ENCODE peak calls at places on chromosomes 4 and X, in ten cellular contexts. J, O, P, I, Z, X, U, Q, H and B are unnamed samples.

GRCh38 chr4:139838811-139839210 is 173.2 kb downstream of the MGST2 start:
- DNase-seq in J (peak), O (no peak), P (peak), I (no peak), Z (peak), X (no peak), U (no peak), Q (no peak), H (no peak), B (no peak)

GRCh38 chr4:107853444-107854325 is 29.0 kb downstream of the SGMS2 start:
- DNase-seq in J (peak), O (peak), P (peak), I (no peak), Z (peak), X (no peak), U (no peak), Q (no peak), H (no peak), B (no peak)

GRCh38 chr4:22521240-22521639 is 5.4 kb upstream of the ADGRA3 start:
- DNase-seq in J (no peak), O (no peak), P (no peak), I (no peak), Z (no peak), X (no peak), U (no peak), Q (no peak), H (no peak), B (no peak)

GRCh38 chr4:24855741-24856140 is 57.1 kb downstream of the CCDC149 start:
- DNase-seq in J (no peak), O (no peak), P (no peak), I (no peak), Z (peak), X (no peak), U (no peak), Q (no peak), H (no peak), B (no peak)

GRCh38 chrX:110745288-110745687 is 50.3 kb downstream of the CHRDL1 start:
- DNase-seq in J (no peak), O (no peak), P (peak), I (no peak), Z (no peak), X (no peak), U (no peak), Q (no peak), H (no peak), B (no peak)

GRCh38 chr4:77418333-77418732 is 187.3 kb upstream of the CXCL13 start:
- DNase-seq in J (peak), O (peak), P (peak), I (peak), Z (peak), X (no peak), U (no peak), Q (peak), H (no peak), B (no peak)

GRCh38 chr4:71277353-71277752 is 61.5 kb upstream of the SLC4A4 start:
- DNase-seq in J (no peak), O (no peak), P (no peak), I (no peak), Z (no peak), X (no peak), U (no peak), Q (no peak), H (no peak), B (no peak)

GRCh38 chr4:174672276-174672675 is 150.0 kb upstream of the HPGD start:
- DNase-seq in J (no peak), O (no peak), P (no peak), I (no peak), Z (peak), X (no peak), U (no peak), Q (no peak), H (no peak), B (peak)

GRCh38 chrX:45849261-45849660 is 648.6 kb upstream of the DIPK2B start:
- DNase-seq in J (peak), O (peak), P (peak), I (peak), Z (peak), X (peak), U (no peak), Q (no peak), H (no peak), B (no peak)

GRCh38 chrX:45850775-45851433 is 650.2 kb upstream of the DIPK2B start:
- DNase-seq in J (peak), O (no peak), P (peak), I (peak), Z (peak), X (peak), U (no peak), Q (peak), H (peak), B (no peak)

GRCh38 chrX:45850197-45850774 is 649.6 kb upstream of the DIPK2B start:
- DNase-seq in J (peak), O (no peak), P (no peak), I (peak), Z (peak), X (peak), U (no peak), Q (peak), H (no peak), B (no peak)

GRCh38 chrX:45851434-45851991 is 650.8 kb upstream of the DIPK2B start:
- DNase-seq in J (peak), O (peak), P (no peak), I (peak), Z (peak), X (peak), U (peak), Q (peak), H (peak), B (no peak)

DNA sequence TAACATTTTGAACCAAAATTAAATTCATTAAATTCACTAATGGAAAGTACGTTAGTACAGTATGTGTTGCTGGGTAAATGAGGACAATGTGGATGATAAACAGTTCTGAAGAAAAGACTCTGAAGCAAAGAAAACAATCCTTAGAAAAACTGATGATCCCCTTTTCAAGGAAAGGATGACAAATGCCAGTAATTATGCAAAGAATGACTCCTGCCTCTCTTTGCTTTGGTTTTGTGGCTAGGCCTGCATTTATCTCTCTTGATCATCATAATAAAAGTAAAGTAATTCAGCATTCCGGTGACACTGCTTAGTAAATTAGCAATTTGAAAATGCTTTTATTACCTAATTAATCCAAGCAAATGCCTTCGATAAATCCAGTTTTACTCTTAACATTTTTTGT is 652.2 kb upstream of the DIPK2B start:
- DNase-seq in J (peak), O (no peak), P (peak), I (no peak), Z (peak), X (no peak), U (no peak), Q (no peak), H (no peak), B (no peak)
- H3K4me3 ChIP-seq in J (no peak), O (no peak), P (no peak), I (no peak), Z (no peak), X (no peak), U (no peak), Q (no peak), H (no peak), B (no peak)

GRCh38 chr4:169658970-169659735 is 38.8 kb downstream of the CLCN3 start:
- DNase-seq in J (no peak), O (no peak), P (no peak), I (peak), Z (no peak), X (no peak), U (no peak), Q (no peak), H (no peak), B (no peak)
- H3K4me3 ChIP-seq in J (peak), O (peak), P (peak), I (peak), Z (peak), X (no peak), U (no peak), Q (peak), H (no peak), B (peak)

GRCh38 chr4:7266525-7267292 is 74.4 kb downstream of the SORCS2 start:
- DNase-seq in J (peak), O (peak), P (peak), I (no peak), Z (peak), X (no peak), U (peak), Q (peak), H (no peak), B (no peak)
- H3K4me3 ChIP-seq in J (no peak), O (no peak), P (no peak), I (no peak), Z (no peak), X (no peak), U (peak), Q (no peak), H (no peak), B (no peak)

DNA sequence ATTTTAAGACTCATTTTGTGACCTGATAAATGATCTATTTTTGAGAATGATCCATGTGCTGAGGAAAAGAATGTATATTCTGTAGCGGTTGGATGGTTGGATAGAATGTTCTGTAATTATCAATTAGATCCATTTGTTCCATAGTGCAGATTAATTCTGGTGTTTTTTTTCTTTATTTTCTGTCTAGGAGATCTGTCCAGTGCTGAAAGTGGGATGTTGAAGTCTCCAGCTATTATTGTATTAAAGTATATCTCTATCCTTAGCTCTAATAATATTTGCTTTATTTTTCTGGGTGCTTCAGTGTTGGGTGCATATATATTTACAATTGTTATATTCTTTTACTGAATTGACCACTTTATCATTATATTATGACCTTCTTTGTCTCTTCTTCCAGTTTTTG is 1344.9 kb upstream of the TENM3 start:
- DNase-seq in J (no peak), O (no peak), P (no peak), I (no peak), Z (no peak), X (no peak), U (no peak), Q (no peak), H (no peak), B (no peak)
- H3K4me3 ChIP-seq in J (no peak), O (no peak), P (no peak), I (no peak), Z (no peak), X (no peak), U (no peak), Q (no peak), H (no peak), B (no peak)

GRCh38 chr4:47936336-47936735 is 22.0 kb upstream of the NFXL1 start:
- DNase-seq in J (no peak), O (no peak), P (no peak), I (no peak), Z (no peak), X (no peak), U (no peak), Q (no peak), H (no peak), B (no peak)

GRCh38 chr4:47930971-47931804 is 16.8 kb upstream of the NFXL1 start:
- DNase-seq in J (peak), O (no peak), P (peak), I (no peak), Z (peak), X (no peak), U (no peak), Q (no peak), H (no peak), B (no peak)

GRCh38 chr4:47929682-47930201 is 15.4 kb upstream of the NFXL1 start:
- DNase-seq in J (no peak), O (no peak), P (no peak), I (no peak), Z (no peak), X (no peak), U (no peak), Q (no peak), H (no peak), B (no peak)

GRCh38 chr4:47939456-47939855 is 25.1 kb upstream of the NFXL1 start:
- DNase-seq in J (no peak), O (no peak), P (no peak), I (no peak), Z (no peak), X (no peak), U (no peak), Q (no peak), H (no peak), B (no peak)

GRCh38 chr4:47933798-47934197 is 19.4 kb upstream of the NFXL1 start:
- DNase-seq in J (peak), O (no peak), P (peak), I (peak), Z (peak), X (no peak), U (no peak), Q (no peak), H (no peak), B (no peak)
- H3K4me3 ChIP-seq in J (no peak), O (no peak), P (no peak), I (no peak), Z (no peak), X (no peak), U (no peak), Q (no peak), H (no peak), B (no peak)

GRCh38 chrX:47223476-47224250 is 5.2 kb downstream of the CDK16 start:
- DNase-seq in J (no peak), O (no peak), P (no peak), I (no peak), Z (no peak), X (no peak), U (no peak), Q (no peak), H (no peak), B (no peak)
- H3K4me3 ChIP-seq in J (no peak), O (no peak), P (no peak), I (no peak), Z (no peak), X (no peak), U (no peak), Q (no peak), H (no peak), B (no peak)

GRCh38 chrX:118977424-118977823 is 3.0 kb downstream of the LONRF3 start:
- DNase-seq in J (no peak), O (no peak), P (no peak), I (no peak), Z (no peak), X (no peak), U (no peak), Q (no peak), H (no peak), B (no peak)
- H3K4me3 ChIP-seq in J (no peak), O (no peak), P (no peak), I (peak), Z (no peak), X (no peak), U (no peak), Q (no peak), H (no peak), B (no peak)

DNA sequence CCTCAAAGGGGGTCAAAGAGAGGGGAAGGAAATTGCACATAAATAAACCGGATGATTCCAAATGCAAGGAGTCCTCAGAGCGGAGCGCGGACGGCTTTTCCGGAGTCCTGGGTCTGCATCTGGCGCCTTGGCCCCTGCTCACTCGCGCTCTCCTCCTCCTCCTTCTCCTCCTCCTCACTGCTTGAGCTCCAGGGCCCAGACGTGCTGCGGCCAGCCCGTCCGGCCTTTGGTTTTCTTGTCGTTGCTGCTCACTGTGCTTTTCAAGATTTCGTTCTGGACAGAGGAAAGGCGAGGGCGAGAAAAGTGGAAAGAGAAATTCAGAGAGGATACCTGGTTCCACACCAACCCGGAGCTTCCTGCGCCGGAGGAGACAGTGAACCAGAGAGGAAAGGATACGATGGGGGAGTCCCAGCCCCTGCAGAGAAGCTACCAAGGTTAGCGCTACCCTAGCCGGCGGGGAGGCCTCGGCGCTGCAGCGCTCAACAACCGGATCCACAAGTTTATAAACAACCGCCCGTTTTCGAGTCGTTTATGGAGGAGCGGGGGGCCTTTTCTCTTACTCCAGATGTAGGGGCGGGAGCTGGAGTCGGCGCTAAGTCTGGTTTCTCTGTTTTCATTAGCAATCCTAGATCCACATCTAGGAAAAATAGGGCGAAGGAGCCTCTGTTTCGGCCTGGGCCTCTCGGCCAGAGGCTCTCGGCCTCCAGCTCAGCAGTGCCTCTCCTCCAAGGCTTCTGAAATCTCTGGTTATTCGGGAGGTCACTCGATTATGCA is 2.7 kb downstream of the HAND2 start:
- DNase-seq in J (no peak), O (no peak), P (peak), I (no peak), Z (peak), X (no peak), U (no peak), Q (peak), H (no peak), B (no peak)
- H3K4me3 ChIP-seq in J (no peak), O (no peak), P (peak), I (no peak), Z (peak), X (no peak), U (no peak), Q (no peak), H (no peak), B (no peak)

DNA sequence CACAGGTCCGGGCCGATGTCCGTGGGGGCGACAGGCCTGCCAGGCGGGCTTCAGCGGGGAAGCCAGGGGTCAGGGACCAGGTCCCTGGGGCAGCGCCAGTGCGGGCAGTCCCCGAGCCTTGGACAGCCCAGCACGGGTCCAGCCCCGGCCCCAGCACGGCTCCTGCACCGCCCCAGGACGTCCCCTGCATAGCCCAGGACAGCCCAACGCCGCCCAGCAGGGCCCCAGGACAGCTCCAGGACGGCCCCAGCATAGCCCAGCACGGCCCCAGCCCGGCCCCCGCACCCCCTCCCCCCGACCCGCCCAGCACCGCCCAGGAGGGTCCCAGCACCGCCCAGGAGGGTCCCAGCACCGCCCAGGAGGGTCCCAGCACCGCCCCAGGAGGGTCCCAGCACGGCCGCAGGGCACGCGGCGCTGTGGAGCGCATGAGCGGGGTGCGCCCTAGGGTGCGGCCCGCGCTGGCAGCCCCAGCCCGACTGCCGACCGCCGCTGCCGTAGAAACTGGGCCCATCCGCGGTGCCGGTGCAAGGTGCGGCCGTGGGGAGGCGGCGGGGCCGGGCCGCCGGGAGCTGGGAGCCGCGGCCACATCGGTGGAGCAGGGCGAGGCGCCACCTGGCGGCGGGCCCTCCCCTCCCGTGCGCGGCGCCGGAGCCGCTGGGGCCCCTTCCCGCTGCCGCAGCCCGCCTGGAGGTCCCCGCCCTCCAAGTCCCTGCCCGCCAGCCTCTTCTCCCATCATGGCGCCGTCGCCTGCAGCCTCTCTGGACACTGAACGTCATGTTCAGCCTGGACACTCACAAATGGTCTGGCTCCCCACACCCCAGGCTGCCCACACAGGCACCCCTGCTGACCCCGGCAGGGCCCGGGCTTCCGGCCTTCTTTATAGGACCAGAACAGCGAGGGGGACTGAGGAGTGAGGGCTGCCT is 106.8 kb upstream of the NKX1-1 start:
- DNase-seq in J (peak), O (peak), P (no peak), I (no peak), Z (peak), X (peak), U (peak), Q (peak), H (peak), B (no peak)
- H3K4me3 ChIP-seq in J (no peak), O (peak), P (no peak), I (no peak), Z (peak), X (no peak), U (peak), Q (no peak), H (no peak), B (no peak)

GRCh38 chr4:81032805-81033684 is 2.5 kb downstream of the BMP3 start:
- DNase-seq in J (no peak), O (no peak), P (no peak), I (no peak), Z (no peak), X (no peak), U (no peak), Q (no peak), H (no peak), B (no peak)
- H3K4me3 ChIP-seq in J (no peak), O (no peak), P (no peak), I (no peak), Z (no peak), X (no peak), U (no peak), Q (no peak), H (no peak), B (no peak)